ENCODE peak calls at places on chromosome 2, in four cellular contexts. D, R, K and G are unnamed samples.

GRCh38 chr2:191262436-191262835 is 17.2 kb downstream of the MYO1B start:
- DNase-seq in D (no peak), R (no peak), K (no peak), G (no peak)

GRCh38 chr2:73111300-73112025 is 1.3 kb downstream of the RAB11FIP5 start:
- DNase-seq in D (peak), R (peak), K (peak), G (no peak)

GRCh38 chr2:66433945-66434678 is 813 bp upstream of the MEIS1 start:
- DNase-seq in D (peak), R (peak), K (peak), G (no peak)

GRCh38 chr2:190571666-190572065 is 37.1 kb upstream of the NEMP2 start:
- DNase-seq in D (no peak), R (no peak), K (no peak), G (no peak)

GRCh38 chr2:159010963-159011362 is 42.5 kb downstream of the TANC1 start:
- DNase-seq in D (no peak), R (no peak), K (no peak), G (no peak)

GRCh38 chr2:236240228-236240990 is 23.8 kb downstream of the ASB18 start:
- DNase-seq in D (no peak), R (no peak), K (no peak), G (no peak)

GRCh38 chr2:10221443-10221842 is 81.3 kb upstream of the HPCAL1 start:
- DNase-seq in D (no peak), R (no peak), K (no peak), G (no peak)

GRCh38 chr2:44632931-44633689 is 271.4 kb downstream of the CAMKMT start:
- DNase-seq in D (no peak), R (no peak), K (no peak), G (no peak)

GRCh38 chr2:182946949-182947348 is 80.5 kb upstream of the FRZB start:
- DNase-seq in D (no peak), R (no peak), K (no peak), G (no peak)

GRCh38 chr2:28134262-28134812 is 243.8 kb downstream of the BABAM2 start:
- DNase-seq in D (no peak), R (no peak), K (peak), G (no peak)

GRCh38 chr2:48529676-48530032 is 300 bp upstream of the STON1 start:
- DNase-seq in D (no peak), R (no peak), K (no peak), G (no peak)

GRCh38 chr2:235433860-235434259 is 60.0 kb upstream of the AGAP1 start:
- DNase-seq in D (no peak), R (peak), K (peak), G (no peak)

GRCh38 chr2:86430368-86430767 is 10.8 kb upstream of the KDM3A start:
- DNase-seq in D (no peak), R (no peak), K (no peak), G (no peak)